ENCODE peak calls at places on chromosomes 1 and 21, in nine cellular contexts. One of them, this sample, is unnamed.

GRCh38 chr1:245155186-245156040 is 628 bp downstream of the KIF26B start:
- DNase-seq in fibroblast of gingiva: no peak
- DNase-seq in hippocampal formation: no peak
- DNase-seq in AG04450: no peak
- DNase-seq in GM19239: peak
- DNase-seq in AG09319: no peak
- DNase-seq in activated naive CD4-positive, alpha-beta T cell treated with Interleukin-2 at 50 U/mL for 16 hours: no peak
- DNase-seq in T follicular helper cell: no peak
- DNase-seq in left lung: no peak
- DNase-seq in this sample: peak

GRCh38 chr1:20589331-20590312 is 725 bp downstream of the CDA start:
- DNase-seq in fibroblast of gingiva: no peak
- DNase-seq in hippocampal formation: no peak
- DNase-seq in AG04450: peak
- DNase-seq in GM19239: no peak
- DNase-seq in AG09319: no peak
- DNase-seq in activated naive CD4-positive, alpha-beta T cell treated with Interleukin-2 at 50 U/mL for 16 hours: no peak
- DNase-seq in T follicular helper cell: no peak
- DNase-seq in left lung: peak
- DNase-seq in this sample: no peak

GRCh38 chr1:204416589-204417230 is 5.1 kb upstream of the PPP1R15B start:
- DNase-seq in fibroblast of gingiva: no peak
- DNase-seq in hippocampal formation: no peak
- DNase-seq in AG04450: no peak
- DNase-seq in GM19239: no peak
- DNase-seq in AG09319: no peak
- DNase-seq in activated naive CD4-positive, alpha-beta T cell treated with Interleukin-2 at 50 U/mL for 16 hours: no peak
- DNase-seq in T follicular helper cell: no peak
- DNase-seq in left lung: no peak
- DNase-seq in this sample: no peak

GRCh38 chr1:98048234-98048633 is 127.4 kb upstream of the DPYD start:
- DNase-seq in fibroblast of gingiva: peak
- DNase-seq in hippocampal formation: peak
- DNase-seq in AG04450: peak
- DNase-seq in GM19239: no peak
- DNase-seq in AG09319: peak
- DNase-seq in activated naive CD4-positive, alpha-beta T cell treated with Interleukin-2 at 50 U/mL for 16 hours: peak
- DNase-seq in T follicular helper cell: peak
- DNase-seq in left lung: peak
- DNase-seq in this sample: peak

GRCh38 chr1:82795503-82796149 is 994.9 kb downstream of the ADGRL2 start:
- DNase-seq in fibroblast of gingiva: no peak
- DNase-seq in hippocampal formation: no peak
- DNase-seq in AG04450: no peak
- DNase-seq in GM19239: no peak
- DNase-seq in AG09319: no peak
- DNase-seq in activated naive CD4-positive, alpha-beta T cell treated with Interleukin-2 at 50 U/mL for 16 hours: no peak
- DNase-seq in T follicular helper cell: no peak
- DNase-seq in left lung: no peak
- DNase-seq in this sample: no peak

GRCh38 chr21:42676799-42677198 is 23.4 kb downstream of the PDE9A start:
- DNase-seq in fibroblast of gingiva: no peak
- DNase-seq in hippocampal formation: no peak
- DNase-seq in AG04450: no peak
- DNase-seq in GM19239: no peak
- DNase-seq in AG09319: no peak
- DNase-seq in activated naive CD4-positive, alpha-beta T cell treated with Interleukin-2 at 50 U/mL for 16 hours: no peak
- DNase-seq in T follicular helper cell: no peak
- DNase-seq in left lung: no peak
- DNase-seq in this sample: no peak

GRCh38 chr1:207698822-207699483 is 52.9 kb upstream of the CD46 start:
- DNase-seq in fibroblast of gingiva: peak
- DNase-seq in hippocampal formation: peak
- DNase-seq in AG04450: peak
- DNase-seq in GM19239: no peak
- DNase-seq in AG09319: no peak
- DNase-seq in activated naive CD4-positive, alpha-beta T cell treated with Interleukin-2 at 50 U/mL for 16 hours: peak
- DNase-seq in T follicular helper cell: no peak
- DNase-seq in left lung: no peak
- DNase-seq in this sample: peak

GRCh38 chr21:32507342-32507919 is 77.9 kb downstream of the TCP10L start:
- DNase-seq in fibroblast of gingiva: no peak
- DNase-seq in hippocampal formation: no peak
- DNase-seq in AG04450: no peak
- DNase-seq in GM19239: no peak
- DNase-seq in AG09319: no peak
- DNase-seq in activated naive CD4-positive, alpha-beta T cell treated with Interleukin-2 at 50 U/mL for 16 hours: no peak
- DNase-seq in T follicular helper cell: no peak
- DNase-seq in left lung: no peak
- DNase-seq in this sample: no peak

GRCh38 chr1:110210604-110211502 is 739 bp downstream of the KCNC4 start:
- DNase-seq in fibroblast of gingiva: peak
- DNase-seq in hippocampal formation: no peak
- DNase-seq in AG04450: no peak
- DNase-seq in GM19239: peak
- DNase-seq in AG09319: no peak
- DNase-seq in activated naive CD4-positive, alpha-beta T cell treated with Interleukin-2 at 50 U/mL for 16 hours: peak
- DNase-seq in T follicular helper cell: peak
- DNase-seq in left lung: peak
- DNase-seq in this sample: peak

GRCh38 chr1:204507317-204508105 is 8.7 kb upstream of the MDM4 start:
- DNase-seq in fibroblast of gingiva: peak
- DNase-seq in hippocampal formation: peak
- DNase-seq in AG04450: no peak
- DNase-seq in GM19239: no peak
- DNase-seq in AG09319: no peak
- DNase-seq in activated naive CD4-positive, alpha-beta T cell treated with Interleukin-2 at 50 U/mL for 16 hours: no peak
- DNase-seq in T follicular helper cell: no peak
- DNase-seq in left lung: no peak
- DNase-seq in this sample: peak

GRCh38 chr1:67004176-67004575 is 49.8 kb downstream of the SLC35D1 start:
- DNase-seq in fibroblast of gingiva: no peak
- DNase-seq in hippocampal formation: no peak
- DNase-seq in AG04450: no peak
- DNase-seq in GM19239: no peak
- DNase-seq in AG09319: no peak
- DNase-seq in activated naive CD4-positive, alpha-beta T cell treated with Interleukin-2 at 50 U/mL for 16 hours: no peak
- DNase-seq in T follicular helper cell: no peak
- DNase-seq in left lung: no peak
- DNase-seq in this sample: no peak

GRCh38 chr1:33397994-33398393 is 32.9 kb downstream of the PHC2 start:
- DNase-seq in fibroblast of gingiva: no peak
- DNase-seq in hippocampal formation: no peak
- DNase-seq in AG04450: no peak
- DNase-seq in GM19239: no peak
- DNase-seq in AG09319: no peak
- DNase-seq in activated naive CD4-positive, alpha-beta T cell treated with Interleukin-2 at 50 U/mL for 16 hours: no peak
- DNase-seq in T follicular helper cell: no peak
- DNase-seq in left lung: no peak
- DNase-seq in this sample: no peak

GRCh38 chr1:91622586-91622985 is 121.9 kb downstream of the CDC7 start:
- DNase-seq in fibroblast of gingiva: peak
- DNase-seq in hippocampal formation: peak
- DNase-seq in AG04450: no peak
- DNase-seq in GM19239: no peak
- DNase-seq in AG09319: no peak
- DNase-seq in activated naive CD4-positive, alpha-beta T cell treated with Interleukin-2 at 50 U/mL for 16 hours: no peak
- DNase-seq in T follicular helper cell: no peak
- DNase-seq in left lung: no peak
- DNase-seq in this sample: no peak